ENCODE peak calls at places on chromosomes 2 and 18, in eight cellular contexts. G is Caco-2; Z is GM06990; A is H9; L is HCT116; K is T-helper 9 cell; D is CD4-positive, alpha-beta T cell; Q is cardiac muscle cell. J is an unnamed sample.

GRCh38 chr2:76469066-76469465 is 758.4 kb upstream of the GCFC2 start:
- DNase-seq in G (no peak), K (no peak), D (no peak), Z (no peak), L (no peak), A (no peak), Q (no peak), J (no peak)

GRCh38 chr18:49524951-49525350 is 36.9 kb upstream of the LIPG start:
- DNase-seq in Z (no peak), D (no peak), K (no peak), Q (no peak), A (no peak), L (no peak), G (no peak), J (no peak)

GRCh38 chr2:117523267-117523666 is 291.2 kb upstream of the DDX18 start:
- DNase-seq in G (no peak), K (no peak), D (no peak), A (no peak), Q (peak), L (no peak), Z (no peak), J (peak)

GRCh38 chr2:9327873-9328352 is 95.4 kb downstream of the ITGB1BP1 start:
- DNase-seq in L (no peak), D (no peak), A (no peak), G (no peak), Q (no peak), K (no peak), Z (no peak), J (no peak)

GRCh38 chr2:231124833-231125232 is at the start of gene HTR2B:
- DNase-seq in L (no peak), G (no peak), K (no peak), A (no peak), Q (peak), D (no peak), Z (peak), J (peak)

GRCh38 chr2:240872317-240873097 is 3.9 kb downstream of the AGXT start:
- DNase-seq in D (no peak), L (no peak), Z (no peak), Q (no peak), K (no peak), A (peak), G (no peak), J (no peak)

GRCh38 chr18:10377956-10378355 is 76.5 kb upstream of the APCDD1 start:
- DNase-seq in A (no peak), D (no peak), Z (no peak), K (no peak), L (no peak), G (no peak), Q (no peak), J (no peak)

GRCh38 chr2:58702302-58702696 is 461.2 kb upstream of the FANCL start:
- DNase-seq in L (no peak), A (peak), Z (no peak), K (no peak), Q (no peak), G (no peak), D (no peak), J (peak)

GRCh38 chr2:238569415-238570195 is 142.9 kb downstream of the ASB1 start:
- DNase-seq in A (no peak), Q (no peak), L (no peak), G (no peak), D (no peak), Z (no peak), K (no peak), J (no peak)

GRCh38 chr18:32469190-32469611 is 1.5 kb downstream of the GAREM1 start:
- DNase-seq in L (peak), K (no peak), Z (no peak), Q (peak), D (no peak), G (no peak), A (no peak), J (no peak)

GRCh38 chr2:196066794-196067382 is 1.7 kb downstream of the DNAH7 start:
- DNase-seq in D (no peak), Z (no peak), K (no peak), Q (peak), A (no peak), L (peak), G (no peak), J (peak)

GRCh38 chr2:78654941-78655340 is 370.6 kb upstream of the REG3G start:
- DNase-seq in A (peak), Z (no peak), G (no peak), D (no peak), K (no peak), L (no peak), Q (no peak), J (no peak)

GRCh38 chr2:30684026-30684425 is 123.2 kb downstream of the CAPN13 start:
- DNase-seq in A (no peak), G (no peak), K (no peak), D (no peak), Z (no peak), Q (no peak), L (no peak), J (no peak)

GRCh38 chr2:230930928-230931555 is 6.0 kb upstream of the GPR55 start:
- DNase-seq in Z (no peak), Q (no peak), L (no peak), D (no peak), G (no peak), A (peak), K (no peak), J (no peak)

GRCh38 chr2:27914046-27914792 is 23.7 kb downstream of the BABAM2 start:
- DNase-seq in L (no peak), G (no peak), A (no peak), D (no peak), Z (no peak), Q (no peak), K (no peak), J (peak)